ENCODE peak calls at places on chromosomes 4 and X, in eight cellular contexts. R is GM23338, N is SK-N-SH, J is HCT116, Q is hepatocyte, Y is neural progenitor cell, C is PC-3, A is MM.1S. H is an unnamed sample.

GRCh38 chr4:84877051-84877833 is 89.2 kb downstream of the WDFY3 start:
- DNase-seq in R (no peak), N (no peak), J (no peak), Q (peak), Y (no peak), C (peak), A (no peak), H (no peak)

GRCh38 chrX:57595381-57595811 is 3.6 kb downstream of the ZXDB start:
- DNase-seq in R (peak), N (no peak), J (no peak), Q (no peak), Y (no peak), C (peak), A (no peak), H (no peak)

GRCh38 chr4:88963817-88964216 is 93.2 kb downstream of the FAM13A start:
- DNase-seq in R (peak), N (no peak), J (no peak), Q (peak), Y (no peak), C (peak), A (no peak), H (no peak)

GRCh38 chr4:37794046-37794445 is 32.4 kb upstream of the PGM2 start:
- DNase-seq in R (no peak), N (no peak), J (no peak), Q (peak), Y (no peak), C (no peak), A (no peak), H (no peak)

GRCh38 chr4:60133414-60133813 is 1066.7 kb upstream of the ADGRL3 start:
- DNase-seq in R (no peak), N (no peak), J (no peak), Q (no peak), Y (no peak), C (peak), A (no peak), H (no peak)

GRCh38 chrX:6989858-6990257 is 157.7 kb upstream of the STS start:
- DNase-seq in R (no peak), N (no peak), J (no peak), Q (no peak), Y (no peak), C (no peak), A (no peak), H (no peak)

GRCh38 chrX:12791253-12792228 is at the start of gene PRPS2:
- DNase-seq in R (peak), N (peak), J (no peak), Q (peak), Y (peak), C (peak), A (peak), H (peak)

GRCh38 chr4:176538217-176538925 is 218.6 kb downstream of the SPCS3 start:
- DNase-seq in R (no peak), N (no peak), J (no peak), Q (no peak), Y (no peak), C (peak), A (no peak), H (no peak)

GRCh38 chr4:145861331-145862318 is 77.0 kb downstream of the ZNF827 start:
- DNase-seq in R (peak), N (no peak), J (no peak), Q (no peak), Y (no peak), C (no peak), A (no peak), H (no peak)

GRCh38 chrX:105323951-105324350 is 103.5 kb upstream of the TEX13A start:
- DNase-seq in R (no peak), N (no peak), J (no peak), Q (no peak), Y (no peak), C (peak), A (no peak), H (no peak)

GRCh38 chr4:39037491-39037825 is 5.2 kb upstream of the TMEM156 start:
- DNase-seq in R (peak), N (no peak), J (no peak), Q (peak), Y (peak), C (peak), A (no peak), H (peak)

GRCh38 chrX:72273718-72274117 is 3.3 kb downstream of the RPS4X start:
- DNase-seq in R (no peak), N (no peak), J (no peak), Q (no peak), Y (no peak), C (no peak), A (no peak), H (no peak)

GRCh38 chr4:156677136-156677535 is 294.5 kb downstream of the PDGFC start:
- DNase-seq in R (peak), N (peak), J (peak), Q (peak), Y (peak), C (peak), A (peak), H (peak)

GRCh38 chr4:141376769-141377168 is 156.1 kb downstream of the ZNF330 start:
- DNase-seq in R (no peak), N (no peak), J (no peak), Q (no peak), Y (no peak), C (no peak), A (no peak), H (no peak)

GRCh38 chr4:148076964-148077363 is 345.1 kb downstream of the ARHGAP10 start:
- DNase-seq in R (no peak), N (no peak), J (no peak), Q (no peak), Y (no peak), C (no peak), A (no peak), H (no peak)

GRCh38 chr4:3365871-3366842 is 73.3 kb downstream of the RGS12 start:
- DNase-seq in R (no peak), N (peak), J (no peak), Q (no peak), Y (no peak), C (no peak), A (no peak), H (no peak)

GRCh38 chr4:36269533-36269932 is 11.9 kb upstream of the DTHD1 start:
- DNase-seq in R (no peak), N (no peak), J (no peak), Q (no peak), Y (no peak), C (no peak), A (no peak), H (no peak)

GRCh38 chr4:31557444-31557843 is 837.3 kb downstream of the PCDH7 start:
- DNase-seq in R (no peak), N (no peak), J (no peak), Q (no peak), Y (no peak), C (no peak), A (peak), H (no peak)

GRCh38 chrX:23334536-23334870 is at the start of gene PTCHD1:
- DNase-seq in R (no peak), N (peak), J (no peak), Q (no peak), Y (no peak), C (no peak), A (no peak), H (no peak)

GRCh38 chrX:85903692-85904471 is 143.5 kb downstream of the CHM start:
- DNase-seq in R (no peak), N (no peak), J (no peak), Q (no peak), Y (no peak), C (no peak), A (no peak), H (no peak)

GRCh38 chr4:86302242-86302641 is 57.6 kb downstream of the MAPK10 start:
- DNase-seq in R (peak), N (peak), J (no peak), Q (peak), Y (peak), C (no peak), A (no peak), H (no peak)

GRCh38 chr4:926538-926937 is 5.6 kb downstream of the GAK start:
- DNase-seq in R (peak), N (peak), J (no peak), Q (peak), Y (peak), C (peak), A (no peak), H (peak)

GRCh38 chr4:94758141-94758699 is 465 bp downstream of the BMPR1B start:
- DNase-seq in R (peak), N (peak), J (no peak), Q (peak), Y (peak), C (peak), A (no peak), H (no peak)

GRCh38 chr4:15004701-15005301 is 2.5 kb downstream of the CPEB2 start:
- DNase-seq in R (peak), N (peak), J (no peak), Q (peak), Y (peak), C (peak), A (peak), H (peak)

GRCh38 chr4:23889814-23890269 is at the start of gene PPARGC1A:
- DNase-seq in R (peak), N (peak), J (no peak), Q (peak), Y (peak), C (no peak), A (peak), H (no peak)

GRCh38 chrX:12686324-12686723 is 104.9 kb upstream of the PRPS2 start:
- DNase-seq in R (no peak), N (no peak), J (no peak), Q (no peak), Y (no peak), C (no peak), A (no peak), H (no peak)

GRCh38 chr4:141853091-141853734 is 216.8 kb downstream of the IL15 start:
- DNase-seq in R (no peak), N (no peak), J (no peak), Q (peak), Y (no peak), C (peak), A (no peak), H (no peak)

GRCh38 chrX:115067812-115068211 is 50.4 kb upstream of the IL13RA2 start:
- DNase-seq in R (no peak), N (no peak), J (no peak), Q (peak), Y (no peak), C (no peak), A (no peak), H (no peak)

GRCh38 chr4:518569-519083 is 19.6 kb downstream of the PIGG start:
- DNase-seq in R (peak), N (no peak), J (no peak), Q (no peak), Y (no peak), C (no peak), A (no peak), H (no peak)

GRCh38 chr4:55906999-55907398 is 41.7 kb upstream of the CEP135 start:
- DNase-seq in R (no peak), N (no peak), J (peak), Q (no peak), Y (no peak), C (peak), A (no peak), H (no peak)

GRCh38 chr4:76993787-76994641 is 44.5 kb downstream of the SEPTIN11 start:
- DNase-seq in R (no peak), N (no peak), J (no peak), Q (no peak), Y (no peak), C (no peak), A (peak), H (peak)

GRCh38 chr4:158624889-158625478 is 46.7 kb downstream of the C4orf46 start:
- DNase-seq in R (peak), N (peak), J (peak), Q (peak), Y (peak), C (peak), A (peak), H (peak)

GRCh38 chr4:152010680-152011079 is 249.9 kb upstream of the GATB start:
- DNase-seq in R (peak), N (no peak), J (no peak), Q (no peak), Y (peak), C (peak), A (no peak), H (no peak)

GRCh38 chrX:154123241-154124219 is 20.5 kb upstream of the OPN1LW start:
- DNase-seq in R (no peak), N (peak), J (no peak), Q (peak), Y (no peak), C (peak), A (peak), H (peak)

GRCh38 chrX:70087857-70088256 is 25.6 kb downstream of the OTUD6A start:
- DNase-seq in R (no peak), N (no peak), J (no peak), Q (peak), Y (no peak), C (peak), A (no peak), H (no peak)
- TF ChIP-seq CTCF in R (no peak), N (no peak), J (no peak), Q (no peak), Y (no peak), C (no peak), A (no peak), H (no peak)

DNA sequence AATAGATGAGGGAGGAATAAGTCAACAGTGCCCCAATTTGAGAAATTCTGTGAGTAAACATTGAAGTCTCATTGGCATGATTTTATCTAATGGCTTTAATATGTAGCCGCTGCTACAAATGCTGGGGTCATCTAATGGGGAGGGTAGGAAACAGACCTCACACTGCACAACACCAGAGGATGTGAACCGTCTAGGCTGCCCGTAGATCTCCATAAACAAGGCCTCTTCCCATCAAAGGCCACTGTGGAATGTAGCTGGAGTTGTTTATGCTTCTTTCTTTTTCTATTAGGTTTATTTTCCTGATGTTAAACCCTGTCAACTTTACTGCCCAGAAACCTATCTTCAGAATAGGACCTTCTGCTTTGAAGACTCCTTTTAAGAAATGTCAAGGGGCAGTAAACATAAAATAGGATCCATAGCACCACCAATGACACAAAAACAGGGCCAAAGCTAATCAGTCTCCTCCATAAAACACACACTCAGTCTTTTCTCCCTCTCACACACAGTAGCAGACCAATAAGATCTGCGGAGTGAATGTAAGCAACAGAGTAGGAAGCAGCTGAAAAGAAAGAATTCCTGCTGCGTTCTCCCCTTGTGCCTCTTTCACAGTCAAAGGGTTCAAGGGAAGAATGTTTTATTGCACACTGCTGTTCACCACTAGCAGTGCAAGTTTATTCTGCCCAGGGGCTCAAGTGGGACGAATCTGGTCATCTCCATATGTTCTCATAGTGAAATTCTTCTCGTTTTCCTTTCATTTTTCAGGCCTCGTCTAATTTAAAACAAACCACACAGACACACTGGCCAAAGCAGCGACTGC is 72.2 kb downstream of the MAML3 start:
- DNase-seq in R (no peak), N (no peak), J (no peak), Q (no peak), Y (no peak), C (no peak), A (no peak), H (no peak)
- TF ChIP-seq EZH2phosphoT487 in R (no peak), N (no peak), J (no peak), Q (no peak), Y (no peak), C (no peak), A (no peak), H (no peak)

GRCh38 chr4:41969666-41970065 is 11.9 kb upstream of the DCAF4L1 start:
- DNase-seq in R (no peak), N (no peak), J (no peak), Q (no peak), Y (no peak), C (no peak), A (no peak), H (no peak)
- TF ChIP-seq CTCF in R (no peak), N (no peak), J (no peak), Q (no peak), Y (no peak), C (no peak), A (no peak), H (no peak)

GRCh38 chr4:109302366-109303140 is at the start of gene COL25A1:
- DNase-seq in R (peak), N (peak), J (no peak), Q (peak), Y (peak), C (no peak), A (peak), H (no peak)
- TF ChIP-seq EZH2phosphoT487 in R (no peak), N (peak), J (no peak), Q (no peak), Y (peak), C (peak), A (no peak), H (no peak)

GRCh38 chr4:97910005-97910404 is 233.3 kb downstream of the STPG2 start:
- DNase-seq in R (peak), N (no peak), J (peak), Q (peak), Y (peak), C (peak), A (peak), H (peak)
- TF ChIP-seq CTCF in R (peak), N (peak), J (peak), Q (no peak), Y (peak), C (peak), A (peak), H (peak)

DNA sequence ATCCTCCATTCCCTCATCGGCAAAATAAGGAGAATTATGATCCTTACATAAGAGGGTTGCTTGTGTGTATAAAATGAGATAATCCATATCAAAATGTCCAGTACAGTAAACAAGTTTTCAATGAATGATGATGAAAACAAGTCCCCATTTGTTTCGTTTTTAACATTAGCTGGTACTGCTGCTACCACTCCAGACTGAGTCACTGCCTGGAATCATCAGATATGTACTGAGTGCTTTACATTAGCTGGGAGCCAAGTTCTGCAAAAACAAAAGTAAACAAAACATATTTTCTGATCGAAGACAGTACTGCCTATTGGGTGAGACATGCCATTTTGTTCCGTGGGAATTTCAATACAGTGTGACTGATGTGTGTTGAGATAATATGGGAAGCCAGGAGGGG is 123.2 kb upstream of the IGFBP7 start:
- DNase-seq in R (no peak), N (peak), J (no peak), Q (peak), Y (no peak), C (peak), A (no peak), H (no peak)
- TF ChIP-seq EZH2phosphoT487 in R (no peak), N (no peak), J (no peak), Q (no peak), Y (no peak), C (no peak), A (no peak), H (no peak)

GRCh38 chr4:150145090-150145949 is 67.1 kb downstream of the DCLK2 start:
- DNase-seq in R (peak), N (no peak), J (no peak), Q (no peak), Y (no peak), C (peak), A (no peak), H (no peak)
- TF ChIP-seq CTCF in R (peak), N (peak), J (no peak), Q (no peak), Y (peak), C (peak), A (no peak), H (no peak)

DNA sequence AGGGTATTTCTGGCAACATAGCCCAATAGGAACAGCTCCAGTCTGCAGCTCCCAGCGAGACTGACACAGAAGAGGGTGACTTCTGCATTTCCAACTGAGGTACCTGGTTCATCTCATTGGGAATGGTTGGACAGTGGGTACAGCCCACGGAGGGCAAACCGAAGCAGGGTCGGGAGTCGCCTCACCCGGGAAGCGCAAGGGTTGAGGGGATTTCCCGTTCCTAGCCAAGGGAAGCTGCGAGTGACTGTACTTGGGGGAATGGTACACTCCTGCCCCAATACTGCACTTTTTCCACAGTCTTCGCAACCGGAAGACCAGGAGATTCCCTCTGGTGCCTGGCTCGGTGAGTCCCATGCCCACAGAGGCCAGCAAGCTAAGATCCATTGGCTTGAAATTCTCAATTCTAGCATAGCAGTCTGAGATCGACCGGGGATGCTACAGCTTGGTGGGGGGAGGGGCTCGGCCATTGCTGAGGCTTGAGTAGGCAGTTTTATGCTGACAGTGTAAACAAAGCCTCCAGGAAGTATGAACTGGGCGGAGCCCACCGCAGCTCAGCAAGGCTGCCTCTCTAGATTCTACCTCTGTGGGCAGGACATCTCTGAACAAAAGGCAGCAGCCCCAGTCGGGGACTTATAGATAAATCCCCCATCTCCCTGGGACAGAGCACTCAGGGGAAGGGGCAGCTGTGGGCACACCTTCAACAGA is 14.0 kb upstream of the ADAD1 start:
- DNase-seq in R (peak), N (no peak), J (no peak), Q (peak), Y (peak), C (peak), A (no peak), H (no peak)
- TF ChIP-seq EZH2phosphoT487 in R (no peak), N (no peak), J (no peak), Q (no peak), Y (no peak), C (no peak), A (no peak), H (no peak)

DNA sequence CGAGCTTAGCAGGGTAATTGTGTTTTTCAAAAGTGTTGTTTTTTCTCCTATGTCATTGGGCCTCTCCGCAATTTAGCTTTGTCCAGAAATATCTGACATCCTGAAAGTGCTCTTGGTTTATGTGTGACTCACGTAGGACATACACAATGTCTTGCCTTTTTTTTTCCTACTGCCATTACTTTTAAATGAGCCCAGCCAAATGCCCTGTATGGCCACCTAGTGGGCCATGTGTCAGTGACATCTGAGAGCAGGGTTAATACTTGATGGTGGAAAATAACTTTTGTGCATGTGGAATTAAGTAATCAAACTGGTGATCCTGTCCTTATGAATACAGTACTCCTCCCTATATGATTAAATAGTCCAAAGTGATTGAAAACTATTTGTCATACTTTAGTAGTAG is 1411.1 kb upstream of the TENM3 start:
- DNase-seq in R (peak), N (no peak), J (no peak), Q (no peak), Y (peak), C (peak), A (no peak), H (peak)
- TF ChIP-seq CTCF in R (peak), N (peak), J (no peak), Q (no peak), Y (peak), C (peak), A (peak), H (peak)

DNA sequence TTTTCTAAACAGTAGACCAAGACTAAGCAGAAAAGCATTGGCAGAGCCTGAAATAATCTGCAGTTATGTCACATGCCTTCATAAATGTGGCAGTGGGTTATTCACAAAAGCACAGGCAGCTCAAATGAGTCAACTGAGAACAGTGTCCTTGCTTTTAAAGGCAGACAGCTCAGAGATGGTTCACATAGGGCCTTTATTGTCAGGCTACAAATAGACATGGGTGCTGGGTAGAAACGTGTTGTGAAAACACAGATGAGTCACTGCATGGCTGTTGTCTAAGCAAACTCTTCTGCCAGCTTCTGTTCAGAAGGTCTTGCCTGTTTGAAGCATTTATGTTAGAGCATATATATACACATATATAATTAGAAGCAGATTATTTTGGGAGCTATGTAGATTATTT is 118.0 kb downstream of the SLC4A4 start:
- DNase-seq in R (no peak), N (no peak), J (no peak), Q (peak), Y (no peak), C (peak), A (no peak), H (no peak)
- TF ChIP-seq EZH2phosphoT487 in R (no peak), N (no peak), J (no peak), Q (no peak), Y (no peak), C (no peak), A (no peak), H (no peak)